ENCODE peak calls at places on chromosomes 7 and 10, in six cellular contexts. W is astrocyte of the cerebellum; I is dorsolateral prefrontal cortex; U is NCI-H774; P is AG20443; X is effector memory CD8-positive, alpha-beta T cell. J is an unnamed sample.

GRCh38 chr10:116742367-116743265 is at the start of gene HSPA12A:
- DNase-seq in I (peak), P (peak), U (peak), X (peak), W (no peak), J (no peak)

GRCh38 chr7:153381275-153382119 is 621.9 kb downstream of the ACTR3B start:
- DNase-seq in P (no peak), X (no peak), I (no peak), U (peak), W (no peak), J (no peak)

GRCh38 chr10:70198696-70199466 is 28.6 kb upstream of the SAR1A start:
- DNase-seq in W (no peak), U (no peak), X (no peak), I (no peak), P (no peak), J (no peak)

GRCh38 chr10:119401671-119402395 is 140.7 kb downstream of the RGS10 start:
- DNase-seq in I (no peak), P (peak), W (peak), X (no peak), U (no peak), J (no peak)

GRCh38 chr10:119737827-119738226 is 12.0 kb downstream of the INPP5F start:
- DNase-seq in I (no peak), W (peak), U (no peak), P (peak), X (no peak), J (no peak)

GRCh38 chr7:157389951-157390730 is 53.3 kb downstream of the DNAJB6 start:
- DNase-seq in I (no peak), X (no peak), U (no peak), W (no peak), P (no peak), J (no peak)

GRCh38 chr7:27745064-27745583 is 5.2 kb downstream of the TAX1BP1 start:
- DNase-seq in X (no peak), U (no peak), I (no peak), P (peak), W (peak), J (no peak)

GRCh38 chr10:106360870-106361269 is 803.6 kb downstream of the SORCS1 start:
- DNase-seq in P (peak), U (no peak), I (no peak), X (no peak), W (peak), J (no peak)

GRCh38 chr7:157384301-157384700 is 47.5 kb downstream of the DNAJB6 start:
- DNase-seq in X (no peak), U (no peak), W (peak), I (no peak), P (no peak), J (no peak)

GRCh38 chr7:105721571-105722104 is 140.3 kb upstream of the EFCAB10 start:
- DNase-seq in X (no peak), I (no peak), W (no peak), U (no peak), P (no peak), J (no peak)

GRCh38 chr7:107309296-107309695 is 140.5 kb downstream of the HBP1 start:
- DNase-seq in U (no peak), P (no peak), X (no peak), I (no peak), W (no peak), J (no peak)

GRCh38 chr7:50022991-50023390 is 70.1 kb downstream of the ZPBP start:
- DNase-seq in W (no peak), P (no peak), X (no peak), I (no peak), U (no peak), J (no peak)

GRCh38 chr10:131269776-131270460 is 41.6 kb downstream of the TCERG1L start:
- DNase-seq in I (peak), W (no peak), P (no peak), U (no peak), X (no peak), J (no peak)

GRCh38 chr10:131681656-131682055 is 219.2 kb upstream of the PPP2R2D start:
- DNase-seq in I (no peak), W (no peak), U (no peak), P (no peak), X (no peak), J (no peak)

GRCh38 chr10:27158421-27158820 is 3.3 kb downstream of the MASTL start:
- DNase-seq in I (no peak), W (no peak), X (no peak), U (peak), P (no peak), J (no peak)

GRCh38 chr7:115198143-115198542 is 276.2 kb downstream of the MDFIC start:
- DNase-seq in W (no peak), X (no peak), U (no peak), I (no peak), P (no peak), J (no peak)

GRCh38 chr7:131897016-131897789 is 340.8 kb upstream of the PODXL start:
- DNase-seq in X (no peak), P (peak), U (no peak), W (peak), I (no peak), J (no peak)

GRCh38 chr7:157539521-157539920 is 202.7 kb downstream of the DNAJB6 start:
- DNase-seq in U (no peak), X (no peak), P (no peak), I (no peak), W (no peak), J (no peak)

GRCh38 chr7:134254311-134254710 is 62.4 kb downstream of the SLC35B4 start:
- DNase-seq in P (no peak), X (no peak), U (no peak), I (no peak), W (no peak), J (no peak)

GRCh38 chr10:71454347-71454746 is 57.6 kb downstream of the CDH23 start:
- DNase-seq in U (no peak), X (no peak), I (no peak), W (no peak), P (no peak), J (no peak)

GRCh38 chr7:83697814-83698530 is 49.0 kb upstream of the SEMA3E start:
- DNase-seq in X (no peak), P (no peak), W (no peak), U (no peak), I (no peak), J (no peak)

GRCh38 chr7:30276203-30276900 is 8.0 kb upstream of the ZNRF2 start:
- DNase-seq in X (peak), U (no peak), I (peak), P (peak), W (peak), J (no peak)

GRCh38 chr7:88218836-88219605 is 817 bp downstream of the SRI start:
- DNase-seq in X (peak), U (peak), I (peak), P (peak), W (peak), J (peak)

GRCh38 chr7:112422842-112423496 is 27.3 kb upstream of the IFRD1 start:
- DNase-seq in X (no peak), U (peak), I (peak), W (peak), P (peak), J (peak)

GRCh38 chr7:112162161-112163020 is 43.8 kb downstream of the DOCK4 start:
- DNase-seq in I (peak), U (peak), P (no peak), W (no peak), X (no peak), J (peak)

GRCh38 chr10:107542016-107542415 is 377.5 kb upstream of the SORCS1 start:
- DNase-seq in U (no peak), P (no peak), X (no peak), I (no peak), W (no peak), J (no peak)

GRCh38 chr7:148911626-148912025 is 27.5 kb upstream of the EZH2 start:
- DNase-seq in I (no peak), W (no peak), X (no peak), P (no peak), U (no peak), J (no peak)

GRCh38 chr7:47451851-47452205 is 130.1 kb downstream of the TNS3 start:
- DNase-seq in P (no peak), X (no peak), W (no peak), I (no peak), U (no peak), J (no peak)

GRCh38 chr7:101169838-101170531 is 4.6 kb upstream of the VGF start:
- DNase-seq in W (no peak), X (peak), U (peak), P (peak), I (peak), J (no peak)

GRCh38 chr7:116592041-116592355 is 67.2 kb downstream of the CAV1 start:
- DNase-seq in X (no peak), P (no peak), W (no peak), I (no peak), U (no peak), J (no peak)

GRCh38 chr10:63712717-63713115 is 191.5 kb downstream of the REEP3 start:
- DNase-seq in U (no peak), X (no peak), P (no peak), I (no peak), W (no peak), J (no peak)

GRCh38 chr10:91422915-91423314 is 12.8 kb downstream of the HECTD2 start:
- DNase-seq in I (no peak), X (no peak), P (no peak), W (no peak), U (no peak), J (no peak)

GRCh38 chr7:133139350-133139749 is 57.5 kb upstream of the CHCHD3 start:
- DNase-seq in I (no peak), X (no peak), P (peak), U (no peak), W (peak), J (no peak)

GRCh38 chr7:46352335-46352954 is 431.4 kb upstream of the IGFBP3 start:
- DNase-seq in P (peak), W (peak), I (no peak), U (peak), X (no peak), J (no peak)

GRCh38 chr7:100443096-100443840 is 7.0 kb upstream of the PPP1R35 start:
- DNase-seq in U (no peak), X (no peak), I (no peak), P (no peak), W (no peak), J (no peak)

GRCh38 chr7:108251700-108252099 is 121.5 kb upstream of the LAMB4 start:
- DNase-seq in W (no peak), P (no peak), X (no peak), U (no peak), I (no peak), J (no peak)

GRCh38 chr10:8396675-8397074 is 342.2 kb downstream of the GATA3 start:
- DNase-seq in P (no peak), X (no peak), I (no peak), W (no peak), U (no peak), J (no peak)